ENCODE peak calls at places on chromosomes 13 and 19, in five cellular contexts. Y is IMR-90, C is mesenchymal stem cell, I is mesendoderm, T is neuronal stem cell. F is an unnamed sample.

GRCh38 chr19:20278342-20278741 is 111.3 kb downstream of the ZNF486 start:
- DNase-seq in T (no peak), C (no peak), I (no peak), Y (no peak), F (no peak)

GRCh38 chr19:17751103-17751911 is at the start of gene FCHO1:
- DNase-seq in T (no peak), Y (no peak), I (no peak), C (no peak), F (no peak)

GRCh38 chr19:23996549-23996948 is 81.9 kb downstream of the ZNF726 start:
- DNase-seq in I (peak; percentile 46), T (no peak), Y (no peak), C (no peak), F (peak; percentile 61)

GRCh38 chr13:95100525-95101121 is 200.6 kb downstream of the ABCC4 start:
- DNase-seq in I (no peak), Y (peak; percentile 77), T (peak; percentile 74), C (peak; percentile 72), F (no peak)

GRCh38 chr13:48138270-48138669 is 43.4 kb upstream of the MED4 start:
- DNase-seq in T (no peak), Y (no peak), I (no peak), C (no peak), F (no peak)

GRCh38 chr13:76722782-76723181 is 163.4 kb downstream of the KCTD12 start:
- DNase-seq in Y (no peak), I (no peak), T (no peak), C (no peak), F (no peak)

GRCh38 chr19:47110521-47111080 is 3.0 kb downstream of the ZC3H4 start:
- DNase-seq in Y (no peak), T (no peak), C (no peak), I (peak; percentile 35), F (no peak)

GRCh38 chr13:103772576-103772975 is 706.4 kb upstream of the SLC10A2 start:
- DNase-seq in Y (no peak), T (no peak), I (peak; percentile 44), C (no peak), F (peak; percentile 39)

GRCh38 chr19:54063350-54064078 is at the start of gene VSTM1:
- DNase-seq in Y (no peak), I (no peak), T (no peak), C (no peak), F (no peak)

GRCh38 chr13:94479559-94480095 is at the start of gene DCT:
- DNase-seq in I (no peak), C (no peak), T (peak; percentile 72), Y (no peak), F (no peak)

GRCh38 chr13:27038323-27038722 is 133.3 kb downstream of the USP12 start:
- DNase-seq in I (no peak), C (peak; percentile 82), T (no peak), Y (peak; percentile 74), F (peak; percentile 49)

GRCh38 chr19:3479177-3479818 is 1.0 kb downstream of the SMIM24 start:
- DNase-seq in C (no peak), I (peak; percentile 66), T (no peak), Y (no peak), F (no peak)

DNA sequence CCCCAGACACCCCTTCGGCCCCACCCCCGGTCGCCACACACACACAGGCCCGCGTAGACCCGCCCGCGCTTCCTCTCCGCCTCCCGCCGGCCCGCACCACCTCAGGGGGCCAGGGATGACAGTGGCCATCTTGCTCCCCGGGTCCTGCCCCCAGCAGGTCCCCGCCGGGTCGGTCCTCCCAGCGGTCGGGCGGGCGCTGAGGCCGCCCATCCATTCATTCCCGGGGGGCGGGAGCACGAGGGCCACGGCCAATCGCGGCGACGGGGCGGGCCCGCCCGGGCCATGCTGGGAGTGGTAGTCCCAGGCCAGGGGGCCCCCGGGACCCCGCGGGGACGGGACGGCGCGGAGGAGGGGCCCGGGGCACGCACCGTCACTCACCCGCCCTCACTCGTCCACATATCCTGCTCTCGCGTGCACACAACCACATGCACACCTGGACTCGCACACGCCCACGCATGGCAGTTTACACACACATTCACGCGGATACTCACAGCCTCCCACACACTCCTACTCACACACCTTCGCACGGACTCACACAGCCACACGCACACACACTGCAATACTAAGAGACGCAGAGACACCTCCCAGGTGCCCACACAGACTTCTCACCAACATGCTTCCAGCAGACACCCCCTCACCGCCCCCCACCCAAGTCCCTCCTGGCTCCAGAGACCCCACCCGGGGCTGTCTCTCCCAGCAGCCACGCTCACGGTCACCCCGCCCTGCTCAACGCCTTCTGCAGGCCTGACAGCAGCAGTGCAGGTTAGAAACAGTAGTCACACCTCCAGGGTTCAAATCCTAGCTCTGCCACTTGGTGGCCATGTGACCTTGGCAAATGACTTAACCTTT is at the start of gene DPF1:
- DNase-seq in I (peak; percentile 92), Y (peak; percentile 56), C (peak; percentile 78), T (peak; percentile 77), F (peak; percentile 47)
- H3K23ac ChIP-seq in I (no peak within 1 kb of the TSS), Y (peak within 1 kb of the TSS; percentile 92), C (no peak within 1 kb of the TSS), T (no peak within 1 kb of the TSS), F (no peak within 1 kb of the TSS)

DNA sequence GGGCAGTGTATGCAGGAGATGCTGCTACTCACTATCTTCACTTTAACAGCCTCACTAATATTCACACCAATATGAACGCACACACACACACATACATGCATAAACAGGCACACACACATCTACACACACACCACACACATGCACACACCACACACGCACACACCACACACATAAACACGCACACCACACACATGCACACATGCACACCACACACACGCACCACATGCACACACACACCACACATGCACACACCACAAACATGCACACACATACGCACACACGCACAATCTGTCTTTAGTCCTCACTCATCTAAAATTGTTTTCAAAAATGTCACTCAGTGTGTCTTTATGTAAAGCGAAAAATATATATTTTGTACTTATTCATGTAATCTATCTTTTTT is 158.1 kb upstream of the SGCG start:
- DNase-seq in T (no peak), Y (no peak), C (no peak), I (no peak), F (no peak)
- H3K23ac ChIP-seq in T (no peak overlapping the region), Y (no peak overlapping the region), C (no peak overlapping the region), I (no peak overlapping the region), F (peak overlapping the region; percentile 59)

GRCh38 chr19:29511768-29512167 is 14.0 kb upstream of the VSTM2B start:
- DNase-seq in T (no peak), Y (no peak), C (no peak), I (no peak), F (no peak)
- H3K23ac ChIP-seq in T (no peak overlapping the region), Y (no peak overlapping the region), C (no peak overlapping the region), I (no peak overlapping the region), F (no peak overlapping the region)

GRCh38 chr19:13283871-13284270 is 133.7 kb downstream of the IER2 start:
- DNase-seq in Y (no peak), I (no peak), C (no peak), T (no peak), F (no peak)
- H3K23ac ChIP-seq in Y (no peak overlapping the region), I (no peak overlapping the region), C (no peak overlapping the region), T (no peak overlapping the region), F (no peak overlapping the region)

GRCh38 chr19:56594783-56595547 is at the start of gene ZNF71:
- DNase-seq in T (peak; percentile 87), C (peak; percentile 85), Y (peak; percentile 78), I (peak; percentile 93), F (peak; percentile 88)
- H3K23ac ChIP-seq in T (peak within 1 kb of the TSS; percentile 44), C (no peak within 1 kb of the TSS), Y (peak within 1 kb of the TSS; percentile 93), I (peak within 1 kb of the TSS; percentile 98), F (no peak within 1 kb of the TSS)